ENCODE peak calls at places on chromosomes 6 and 20, in six cellular contexts. One of them, this sample, is unnamed.

GRCh38 chr6:48706310-48706709 is 595.3 kb upstream of the PTCHD4 start:
- DNase-seq in A172: no peak
- DNase-seq in sciatic nerve: no peak
- DNase-seq in GM03348: no peak
- DNase-seq in NCI-H345: no peak
- DNase-seq in OCI-LY7: no peak
- DNase-seq in this sample: no peak

GRCh38 chr6:14315353-14315752 is 197.8 kb downstream of the CD83 start:
- DNase-seq in A172: no peak
- DNase-seq in sciatic nerve: no peak
- DNase-seq in NCI-H345: no peak
- DNase-seq in GM03348: no peak
- DNase-seq in OCI-LY7: no peak
- DNase-seq in this sample: no peak

GRCh38 chr6:56864171-56864616 is 90.7 kb upstream of the BEND6 start:
- DNase-seq in OCI-LY7: no peak
- DNase-seq in A172: peak
- DNase-seq in NCI-H345: no peak
- DNase-seq in sciatic nerve: no peak
- DNase-seq in GM03348: no peak
- DNase-seq in this sample: no peak

GRCh38 chr20:34047010-34047687 is 53.4 kb downstream of the RALY start:
- DNase-seq in NCI-H345: no peak
- DNase-seq in A172: no peak
- DNase-seq in sciatic nerve: no peak
- DNase-seq in GM03348: no peak
- DNase-seq in OCI-LY7: no peak
- DNase-seq in this sample: no peak

GRCh38 chr6:167731216-167731615 is 95.5 kb upstream of the AFDN start:
- DNase-seq in OCI-LY7: no peak
- DNase-seq in sciatic nerve: no peak
- DNase-seq in GM03348: no peak
- DNase-seq in NCI-H345: no peak
- DNase-seq in A172: no peak
- DNase-seq in this sample: no peak

GRCh38 chr20:54773643-54774000 is 298.2 kb downstream of the DOK5 start:
- DNase-seq in GM03348: no peak
- DNase-seq in A172: no peak
- DNase-seq in NCI-H345: no peak
- DNase-seq in OCI-LY7: no peak
- DNase-seq in sciatic nerve: no peak
- DNase-seq in this sample: no peak

GRCh38 chr6:77089776-77090175 is 373.5 kb downstream of the HTR1B start:
- DNase-seq in GM03348: no peak
- DNase-seq in sciatic nerve: no peak
- DNase-seq in OCI-LY7: no peak
- DNase-seq in NCI-H345: no peak
- DNase-seq in A172: no peak
- DNase-seq in this sample: no peak

GRCh38 chr6:94636780-94637385 is 940.5 kb upstream of the MANEA start:
- DNase-seq in A172: peak
- DNase-seq in NCI-H345: no peak
- DNase-seq in GM03348: no peak
- DNase-seq in OCI-LY7: peak
- DNase-seq in sciatic nerve: no peak
- DNase-seq in this sample: no peak

GRCh38 chr6:52498538-52499017 is 78.3 kb downstream of the TRAM2 start:
- DNase-seq in A172: no peak
- DNase-seq in NCI-H345: no peak
- DNase-seq in GM03348: no peak
- DNase-seq in sciatic nerve: no peak
- DNase-seq in OCI-LY7: peak
- DNase-seq in this sample: no peak

GRCh38 chr6:35160642-35161041 is 19.5 kb upstream of the TCP11 start:
- DNase-seq in sciatic nerve: no peak
- DNase-seq in OCI-LY7: no peak
- DNase-seq in A172: no peak
- DNase-seq in NCI-H345: no peak
- DNase-seq in GM03348: no peak
- DNase-seq in this sample: no peak

GRCh38 chr20:10848810-10849370 is 175.1 kb upstream of the JAG1 start:
- DNase-seq in NCI-H345: no peak
- DNase-seq in GM03348: peak
- DNase-seq in sciatic nerve: no peak
- DNase-seq in A172: peak
- DNase-seq in OCI-LY7: no peak
- DNase-seq in this sample: no peak